ENCODE peak calls at places on chromosomes 1 and 21, in nine cellular contexts. L is body of pancreas, J is retinal pigment epithelial cell, I is fibroblast of the aortic adventitia, Q is endothelial cell, S is left ventricle myocardium inferior, C is type B pancreatic cell, H is coronary artery, M is choroid plexus epithelial cell. X is an unnamed sample.

GRCh38 chr1:26127235-26128163 is 15.9 kb downstream of the PDIK1L start:
- DNase-seq in L (peak; percentile 58), J (no peak), I (no peak), Q (no peak), S (no peak), C (no peak), H (no peak), M (no peak), X (peak; percentile 44)

GRCh38 chr1:156639601-156640101 is 2.3 kb upstream of the BCAN start:
- DNase-seq in L (no peak), J (no peak), I (no peak), Q (no peak), S (no peak), C (no peak), H (no peak), M (no peak), X (no peak)

GRCh38 chr1:91345395-91346005 is 59.1 kb downstream of the HFM1 start:
- DNase-seq in L (no peak), J (peak; percentile 17), I (no peak), Q (no peak), S (no peak), C (no peak), H (no peak), M (peak; percentile 24), X (no peak)

GRCh38 chr1:230416430-230416829 is 9.7 kb downstream of the PGBD5 start:
- DNase-seq in L (no peak), J (no peak), I (no peak), Q (no peak), S (no peak), C (peak; percentile 18), H (no peak), M (no peak), X (no peak)

GRCh38 chr1:228147768-228148167 is 2.0 kb upstream of the GJC2 start:
- DNase-seq in L (no peak), J (no peak), I (no peak), Q (no peak), S (no peak), C (no peak), H (no peak), M (no peak), X (no peak)

GRCh38 chr1:115757866-115758265 is 10.6 kb downstream of the CASQ2 start:
- DNase-seq in L (no peak), J (no peak), I (no peak), Q (no peak), S (no peak), C (no peak), H (no peak), M (no peak), X (no peak)

GRCh38 chr1:167128261-167129227 is 34.7 kb downstream of the STYXL2 start:
- DNase-seq in L (no peak), J (no peak), I (no peak), Q (no peak), S (no peak), C (no peak), H (no peak), M (peak; percentile 19), X (no peak)

GRCh38 chr1:107877092-107877491 is 87.9 kb downstream of the VAV3 start:
- DNase-seq in L (no peak), J (peak; percentile 29), I (peak; percentile 60), Q (no peak), S (no peak), C (no peak), H (no peak), M (peak; percentile 70), X (no peak)

GRCh38 chr1:82179162-82179561 is 378.4 kb downstream of the ADGRL2 start:
- DNase-seq in L (no peak), J (no peak), I (peak; percentile 16), Q (no peak), S (no peak), C (no peak), H (no peak), M (no peak), X (no peak)

GRCh38 chr21:46226920-46227599 is 1.5 kb downstream of the LSS start:
- DNase-seq in L (peak; percentile 28), J (peak; percentile 31), I (peak; percentile 89), Q (no peak), S (no peak), C (peak; percentile 58), H (no peak), M (peak; percentile 88), X (no peak)

GRCh38 chr1:100184536-100184935 is 6.5 kb upstream of the LRRC39 start:
- DNase-seq in L (no peak), J (no peak), I (no peak), Q (no peak), S (no peak), C (no peak), H (no peak), M (no peak), X (no peak)

GRCh38 chr1:90201467-90202358 is 206.8 kb downstream of the ZNF326 start:
- DNase-seq in L (peak; percentile 10), J (peak; percentile 48), I (peak; percentile 10), Q (no peak), S (no peak), C (no peak), H (no peak), M (peak; percentile 74), X (no peak)

GRCh38 chr1:169741666-169742394 is 8.0 kb upstream of the SELE start:
- DNase-seq in L (no peak), J (peak; percentile 51), I (peak; percentile 75), Q (no peak), S (no peak), C (no peak), H (no peak), M (peak; percentile 83), X (no peak)

GRCh38 chr1:2130871-2131289 is 63.7 kb downstream of the FAAP20 start:
- DNase-seq in L (no peak), J (no peak), I (no peak), Q (no peak), S (peak; percentile 9), C (no peak), H (no peak), M (no peak), X (no peak)

GRCh38 chr1:3274972-3275371 is 179.5 kb upstream of the ARHGEF16 start:
- DNase-seq in L (peak; percentile 59), J (no peak), I (no peak), Q (no peak), S (no peak), C (no peak), H (no peak), M (no peak), X (no peak)

GRCh38 chr1:93652335-93652949 is 29.2 kb downstream of the BCAR3 start:
- DNase-seq in L (no peak), J (no peak), I (no peak), Q (no peak), S (no peak), C (no peak), H (no peak), M (no peak), X (peak; percentile 27)
- TF ChIP-seq CTCF in L (no peak), J (no peak), I (no peak), Q (no peak), S (no peak), C (no peak), H (no peak), M (no peak), X (no peak)

GRCh38 chr1:201375169-201375568 is 2.3 kb downstream of the TNNT2 start:
- DNase-seq in L (no peak), J (no peak), I (no peak), Q (no peak), S (no peak), C (no peak), H (no peak), M (no peak), X (no peak)
- TF ChIP-seq CTCF in L (no peak), J (peak; percentile 27), I (peak; percentile 19), Q (no peak), S (peak; percentile 37), C (no peak), H (no peak), M (peak; percentile 37), X (no peak)

GRCh38 chr1:147600119-147601111 is 59.1 kb downstream of the BCL9 start:
- DNase-seq in L (no peak), J (no peak), I (peak; percentile 28), Q (no peak), S (no peak), C (no peak), H (no peak), M (peak; percentile 25), X (no peak)
- TF ChIP-seq CTCF in L (no peak), J (no peak), I (no peak), Q (no peak), S (peak; percentile 40), C (no peak), H (no peak), M (no peak), X (peak; percentile 18)

DNA sequence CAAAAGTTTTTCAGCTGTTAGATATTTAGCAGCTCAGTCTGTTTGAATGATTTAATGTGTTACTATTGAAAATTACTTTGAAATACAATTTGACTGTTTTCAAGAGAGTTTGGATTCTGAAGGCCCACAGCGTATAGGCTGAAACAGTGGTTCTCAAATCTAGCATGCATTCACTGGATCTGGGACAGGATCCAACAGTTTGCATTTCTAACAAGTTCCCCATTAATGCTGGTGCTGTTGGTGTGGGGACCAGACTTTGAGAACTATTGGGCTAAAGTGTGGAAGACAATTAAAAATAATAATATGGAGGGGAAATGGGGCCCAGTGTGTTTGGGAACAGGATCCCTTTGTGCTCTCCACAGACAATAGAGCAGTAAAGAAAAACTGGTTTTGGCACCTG is 31.9 kb downstream of the ITSN1 start:
- DNase-seq in L (no peak), J (no peak), I (no peak), Q (no peak), S (no peak), C (no peak), H (no peak), M (no peak), X (no peak)
- TF ChIP-seq CTCF in L (no peak), J (no peak), I (no peak), Q (no peak), S (no peak), C (no peak), H (no peak), M (no peak), X (no peak)

DNA sequence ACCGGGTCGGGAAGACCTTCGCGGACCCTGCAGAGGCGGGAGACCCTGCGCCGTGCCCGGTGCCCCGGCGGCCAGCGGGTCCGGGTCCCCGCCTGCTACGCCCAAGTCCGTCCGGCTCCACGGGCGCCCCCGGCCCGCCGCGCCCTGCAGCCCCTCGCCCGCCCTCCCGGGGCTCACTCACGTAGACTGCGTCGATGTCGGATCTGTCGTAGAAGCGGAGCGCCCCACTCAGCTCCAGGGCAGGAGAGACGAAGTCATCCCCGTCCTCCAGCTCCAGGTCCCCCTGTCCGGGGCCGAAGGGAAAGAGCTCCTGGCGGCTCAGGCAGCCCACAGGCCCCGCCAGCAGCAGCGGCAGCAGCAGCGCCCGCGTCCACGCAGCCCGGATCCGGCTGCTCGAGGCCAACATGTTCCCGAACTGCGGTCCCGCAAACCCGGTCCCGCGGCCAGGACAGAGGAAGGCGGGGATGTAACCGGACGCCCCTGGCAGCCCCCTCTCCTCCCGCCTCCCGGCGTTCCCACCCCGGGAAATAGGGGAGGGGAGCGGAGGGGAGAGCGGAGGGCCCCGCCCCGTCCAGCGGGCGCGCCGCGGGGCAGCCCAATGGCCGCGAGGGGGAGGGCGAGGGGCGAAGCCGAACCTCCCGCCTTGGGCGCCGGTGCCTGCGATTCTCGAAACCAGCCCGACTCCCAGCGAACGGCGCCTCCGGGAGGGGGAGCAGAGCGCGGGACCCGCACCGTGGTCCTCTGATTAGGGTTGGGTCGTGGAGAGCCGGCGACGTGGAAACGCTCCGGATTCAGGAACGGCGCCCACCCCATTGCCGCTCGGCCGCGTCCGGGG is at the start of gene NID1:
- DNase-seq in L (peak; percentile 72), J (no peak), I (peak; percentile 76), Q (peak; percentile 72), S (peak; percentile 91), C (peak; percentile 80), H (peak; percentile 96), M (peak; percentile 89), X (peak; percentile 89)
- TF ChIP-seq CTCF in L (peak; percentile 33), J (peak; percentile 23), I (peak; percentile 7), Q (no peak), S (peak; percentile 59), C (peak; percentile 34), H (no peak), M (peak; percentile 28), X (peak; percentile 41)